ENCODE peak calls at places on chromosome 6, in six cellular contexts. One of them, this sample, is unnamed.

GRCh38 chr6:117951783-117952182 is 44.7 kb downstream of the SLC35F1 start:
- DNase-seq in naive thymus-derived CD4-positive, alpha-beta T cell: no peak
- DNase-seq in MM.1S: no peak
- DNase-seq in psoas muscle: no peak
- DNase-seq in heart left ventricle: no peak
- DNase-seq in lower lobe of right lung: no peak
- DNase-seq in this sample: no peak

GRCh38 chr6:148521586-148521985 is 178.9 kb downstream of the SASH1 start:
- DNase-seq in naive thymus-derived CD4-positive, alpha-beta T cell: no peak
- DNase-seq in MM.1S: no peak
- DNase-seq in lower lobe of right lung: no peak
- DNase-seq in heart left ventricle: no peak
- DNase-seq in psoas muscle: no peak
- DNase-seq in this sample: no peak

GRCh38 chr6:54285595-54285994 is 22.6 kb upstream of the TINAG start:
- DNase-seq in heart left ventricle: no peak
- DNase-seq in naive thymus-derived CD4-positive, alpha-beta T cell: no peak
- DNase-seq in MM.1S: no peak
- DNase-seq in lower lobe of right lung: no peak
- DNase-seq in psoas muscle: no peak
- DNase-seq in this sample: no peak

GRCh38 chr6:42979523-42980177 is 669 bp upstream of the PEX6 start:
- DNase-seq in lower lobe of right lung: no peak
- DNase-seq in MM.1S: peak; percentile 35
- DNase-seq in naive thymus-derived CD4-positive, alpha-beta T cell: peak; percentile 17
- DNase-seq in psoas muscle: no peak
- DNase-seq in heart left ventricle: no peak
- DNase-seq in this sample: no peak

GRCh38 chr6:158488065-158488464 is 71.8 kb upstream of the TMEM181 start:
- DNase-seq in lower lobe of right lung: no peak
- DNase-seq in naive thymus-derived CD4-positive, alpha-beta T cell: no peak
- DNase-seq in MM.1S: no peak
- DNase-seq in psoas muscle: no peak
- DNase-seq in heart left ventricle: no peak
- DNase-seq in this sample: no peak

GRCh38 chr6:51314965-51315364 is 496.3 kb downstream of the TFAP2B start:
- DNase-seq in MM.1S: no peak
- DNase-seq in heart left ventricle: no peak
- DNase-seq in lower lobe of right lung: no peak
- DNase-seq in naive thymus-derived CD4-positive, alpha-beta T cell: no peak
- DNase-seq in psoas muscle: no peak
- DNase-seq in this sample: no peak

GRCh38 chr6:141321486-141322347 is 811.0 kb upstream of the GJE1 start:
- DNase-seq in MM.1S: no peak
- DNase-seq in heart left ventricle: no peak
- DNase-seq in lower lobe of right lung: no peak
- DNase-seq in psoas muscle: no peak
- DNase-seq in naive thymus-derived CD4-positive, alpha-beta T cell: no peak
- DNase-seq in this sample: no peak

GRCh38 chr6:170052991-170053821 is 237.7 kb downstream of the DLL1 start:
- DNase-seq in lower lobe of right lung: peak; percentile 44
- DNase-seq in naive thymus-derived CD4-positive, alpha-beta T cell: no peak
- DNase-seq in MM.1S: no peak
- DNase-seq in heart left ventricle: no peak
- DNase-seq in psoas muscle: peak; percentile 49
- DNase-seq in this sample: no peak

GRCh38 chr6:1841131-1841530 is 231.4 kb downstream of the FOXC1 start:
- DNase-seq in MM.1S: no peak
- DNase-seq in lower lobe of right lung: no peak
- DNase-seq in heart left ventricle: no peak
- DNase-seq in naive thymus-derived CD4-positive, alpha-beta T cell: no peak
- DNase-seq in psoas muscle: no peak
- DNase-seq in this sample: no peak

GRCh38 chr6:143441010-143441409 is 9.5 kb downstream of the ADAT2 start:
- DNase-seq in lower lobe of right lung: no peak
- DNase-seq in psoas muscle: no peak
- DNase-seq in MM.1S: no peak
- DNase-seq in naive thymus-derived CD4-positive, alpha-beta T cell: no peak
- DNase-seq in heart left ventricle: no peak
- DNase-seq in this sample: no peak

GRCh38 chr6:164296411-164296810 is 881.9 kb downstream of the QKI start:
- DNase-seq in heart left ventricle: no peak
- DNase-seq in naive thymus-derived CD4-positive, alpha-beta T cell: no peak
- DNase-seq in MM.1S: no peak
- DNase-seq in lower lobe of right lung: no peak
- DNase-seq in psoas muscle: no peak
- DNase-seq in this sample: no peak

GRCh38 chr6:143441680-143442359 is 8.7 kb downstream of the ADAT2 start:
- DNase-seq in psoas muscle: no peak
- DNase-seq in naive thymus-derived CD4-positive, alpha-beta T cell: no peak
- DNase-seq in lower lobe of right lung: no peak
- DNase-seq in heart left ventricle: no peak
- DNase-seq in MM.1S: no peak
- DNase-seq in this sample: no peak

GRCh38 chr6:22766979-22767378 is 197.6 kb downstream of the HDGFL1 start:
- DNase-seq in heart left ventricle: no peak
- DNase-seq in MM.1S: no peak
- DNase-seq in naive thymus-derived CD4-positive, alpha-beta T cell: no peak
- DNase-seq in lower lobe of right lung: no peak
- DNase-seq in psoas muscle: no peak
- DNase-seq in this sample: no peak

GRCh38 chr6:157066781-157067491 is 256.4 kb downstream of the TMEM242 start:
- DNase-seq in heart left ventricle: no peak
- DNase-seq in MM.1S: no peak
- DNase-seq in lower lobe of right lung: no peak
- DNase-seq in psoas muscle: no peak
- DNase-seq in naive thymus-derived CD4-positive, alpha-beta T cell: no peak
- DNase-seq in this sample: no peak

GRCh38 chr6:131954775-131955107 is 3.6 kb upstream of the CCN2 start:
- DNase-seq in heart left ventricle: peak; percentile 34
- DNase-seq in lower lobe of right lung: peak; percentile 63
- DNase-seq in naive thymus-derived CD4-positive, alpha-beta T cell: no peak
- DNase-seq in MM.1S: no peak
- DNase-seq in psoas muscle: no peak
- DNase-seq in this sample: no peak

GRCh38 chr6:35370799-35371493 is 28.6 kb downstream of the PPARD start:
- DNase-seq in naive thymus-derived CD4-positive, alpha-beta T cell: no peak
- DNase-seq in MM.1S: no peak
- DNase-seq in lower lobe of right lung: peak; percentile 55
- DNase-seq in psoas muscle: no peak
- DNase-seq in heart left ventricle: peak; percentile 41
- DNase-seq in this sample: no peak

GRCh38 chr6:45569210-45569945 is 191.6 kb upstream of the SUPT3H start:
- DNase-seq in heart left ventricle: peak; percentile 46
- DNase-seq in psoas muscle: no peak
- DNase-seq in naive thymus-derived CD4-positive, alpha-beta T cell: no peak
- DNase-seq in lower lobe of right lung: peak; percentile 79
- DNase-seq in MM.1S: no peak
- DNase-seq in this sample: no peak

GRCh38 chr6:82588020-82588419 is 224.4 kb downstream of the TPBG start:
- DNase-seq in MM.1S: no peak
- DNase-seq in heart left ventricle: no peak
- DNase-seq in psoas muscle: no peak
- DNase-seq in lower lobe of right lung: no peak
- DNase-seq in naive thymus-derived CD4-positive, alpha-beta T cell: no peak
- DNase-seq in this sample: no peak

GRCh38 chr6:39927159-39927558 is 7.1 kb downstream of the MOCS1 start:
- DNase-seq in psoas muscle: no peak
- DNase-seq in naive thymus-derived CD4-positive, alpha-beta T cell: no peak
- DNase-seq in MM.1S: no peak
- DNase-seq in heart left ventricle: no peak
- DNase-seq in lower lobe of right lung: no peak
- DNase-seq in this sample: no peak

GRCh38 chr6:16413399-16413798 is 175.0 kb downstream of the GMPR start:
- DNase-seq in naive thymus-derived CD4-positive, alpha-beta T cell: no peak
- DNase-seq in psoas muscle: no peak
- DNase-seq in lower lobe of right lung: no peak
- DNase-seq in heart left ventricle: no peak
- DNase-seq in MM.1S: peak; percentile 29
- DNase-seq in this sample: no peak

GRCh38 chr6:139161169-139161568 is 26.3 kb downstream of the HECA start:
- DNase-seq in lower lobe of right lung: no peak
- DNase-seq in naive thymus-derived CD4-positive, alpha-beta T cell: peak; percentile 89
- DNase-seq in MM.1S: no peak
- DNase-seq in heart left ventricle: no peak
- DNase-seq in psoas muscle: no peak
- DNase-seq in this sample: peak; percentile 76

GRCh38 chr6:156691018-156691417 is 86.2 kb upstream of the ARID1B start:
- DNase-seq in lower lobe of right lung: no peak
- DNase-seq in heart left ventricle: no peak
- DNase-seq in naive thymus-derived CD4-positive, alpha-beta T cell: no peak
- DNase-seq in MM.1S: no peak
- DNase-seq in psoas muscle: no peak
- DNase-seq in this sample: no peak

GRCh38 chr6:41371461-41371991 is 36.1 kb downstream of the NCR2 start:
- DNase-seq in lower lobe of right lung: no peak
- DNase-seq in heart left ventricle: peak; percentile 70
- DNase-seq in psoas muscle: peak; percentile 51
- DNase-seq in naive thymus-derived CD4-positive, alpha-beta T cell: no peak
- DNase-seq in MM.1S: no peak
- DNase-seq in this sample: no peak
- H3K4me1 ChIP-seq in lower lobe of right lung: peaks cover 38% of the 10 kb centered on the region
- H3K4me1 ChIP-seq in heart left ventricle: peaks cover 15% of the 10 kb centered on the region
- H3K4me1 ChIP-seq in psoas muscle: peaks cover 16% of the 10 kb centered on the region
- H3K4me1 ChIP-seq in naive thymus-derived CD4-positive, alpha-beta T cell: peaks cover 29% of the 10 kb centered on the region
- H3K4me1 ChIP-seq in MM.1S: no peaks in the 10 kb centered on the region
- H3K4me1 ChIP-seq in this sample: peaks cover 36% of the 10 kb centered on the region

DNA sequence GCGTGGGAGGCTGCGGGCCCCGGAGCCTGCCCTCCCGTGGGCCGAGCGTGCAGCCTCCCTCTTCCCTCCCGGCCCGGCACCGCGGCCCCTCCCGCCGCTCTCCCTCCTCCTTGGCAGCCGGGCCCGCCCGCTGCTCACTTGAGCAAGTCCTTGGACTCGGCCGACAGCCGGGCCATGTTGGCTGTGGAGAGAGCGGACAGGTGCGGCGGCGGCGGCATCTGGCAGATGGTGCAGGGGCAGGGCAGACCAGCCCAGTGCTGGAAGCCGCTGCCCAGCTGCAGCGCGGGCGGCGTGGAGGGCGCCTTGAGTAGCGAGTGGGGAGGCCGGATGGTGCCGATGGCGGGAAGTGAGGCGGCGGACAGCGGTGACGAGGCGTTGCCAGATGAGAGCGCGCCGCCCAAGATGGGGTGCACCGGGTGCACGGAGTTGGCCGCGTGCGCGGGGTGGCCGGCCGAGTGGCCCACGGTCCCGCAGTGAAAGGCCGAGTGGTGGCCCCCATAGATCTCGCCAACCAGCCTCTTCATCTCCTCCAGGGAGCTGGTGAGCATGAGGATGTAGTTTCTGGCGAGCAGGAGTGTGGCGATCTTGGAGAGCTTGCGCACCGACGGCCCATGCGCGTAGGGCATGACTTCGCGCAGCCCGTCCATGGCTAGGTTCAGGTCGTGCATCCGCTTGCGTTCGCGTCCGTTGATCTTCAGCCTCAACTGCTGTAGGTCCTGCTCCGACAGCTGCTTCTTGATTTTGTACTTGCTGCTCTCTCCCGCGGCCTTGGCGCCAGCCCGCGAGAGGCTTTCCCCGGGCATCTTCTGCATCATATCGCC is 766 bp downstream of the OLIG3 start:
- DNase-seq in naive thymus-derived CD4-positive, alpha-beta T cell: no peak
- DNase-seq in MM.1S: no peak
- DNase-seq in lower lobe of right lung: peak; percentile 55
- DNase-seq in psoas muscle: peak; percentile 65
- DNase-seq in heart left ventricle: no peak
- DNase-seq in this sample: no peak
- H3K4me3 ChIP-seq in naive thymus-derived CD4-positive, alpha-beta T cell: peak overlapping the region; percentile 3
- H3K4me3 ChIP-seq in MM.1S: no peak overlapping the region
- H3K4me3 ChIP-seq in lower lobe of right lung: peak overlapping the region; percentile 23
- H3K4me3 ChIP-seq in psoas muscle: peak overlapping the region; percentile 46
- H3K4me3 ChIP-seq in heart left ventricle: no peak overlapping the region
- H3K4me3 ChIP-seq in this sample: no peak overlapping the region

DNA sequence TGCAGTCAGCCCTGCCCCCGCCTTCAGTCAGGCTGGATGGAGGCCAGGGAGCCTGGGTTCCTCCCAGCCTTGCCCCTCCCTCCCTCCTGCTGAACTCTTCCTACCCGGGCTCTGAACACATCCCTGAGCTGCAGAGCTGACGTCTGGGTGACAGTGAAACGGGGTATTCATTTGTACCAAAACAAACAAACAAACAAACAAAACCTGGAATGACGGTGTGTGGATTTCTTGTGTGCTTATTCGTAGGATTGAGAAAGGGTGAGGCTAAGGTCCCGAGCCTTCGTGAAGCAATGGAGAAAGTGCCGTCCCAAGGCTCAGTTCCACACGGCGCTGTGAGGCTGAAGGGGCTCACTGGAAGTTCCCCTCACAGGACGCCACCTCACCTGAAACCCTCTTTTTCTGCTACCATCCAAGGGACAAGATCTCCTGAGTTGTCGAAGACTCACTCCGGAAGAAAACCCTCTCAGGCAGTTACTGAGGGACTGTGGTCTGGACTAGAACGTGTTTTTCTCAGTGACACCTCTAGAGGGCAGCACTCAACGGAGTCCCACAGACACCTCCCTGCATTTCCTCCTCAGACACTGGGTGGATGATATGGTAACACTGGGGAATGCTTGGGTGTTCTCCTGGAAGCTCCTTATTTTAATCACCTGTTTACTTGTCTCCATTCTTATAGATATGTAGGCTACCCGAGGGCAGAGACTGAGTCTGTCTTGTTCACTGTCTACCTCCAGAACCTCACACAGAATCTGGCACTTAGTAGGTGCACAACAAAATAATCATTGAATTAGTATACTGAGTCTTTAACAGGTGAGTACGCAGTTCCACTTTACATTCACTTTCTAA is 27.3 kb downstream of the GSTA3 start:
- DNase-seq in MM.1S: peak; percentile 58
- DNase-seq in psoas muscle: peak; percentile 57
- DNase-seq in lower lobe of right lung: peak; percentile 51
- DNase-seq in heart left ventricle: peak; percentile 47
- DNase-seq in naive thymus-derived CD4-positive, alpha-beta T cell: peak; percentile 69
- DNase-seq in this sample: peak; percentile 37
- H3K9me3 ChIP-seq in MM.1S: no peaks in the 10 kb centered on the region
- H3K9me3 ChIP-seq in psoas muscle: no peaks in the 10 kb centered on the region
- H3K9me3 ChIP-seq in lower lobe of right lung: no peaks in the 10 kb centered on the region
- H3K9me3 ChIP-seq in heart left ventricle: no peaks in the 10 kb centered on the region
- H3K9me3 ChIP-seq in naive thymus-derived CD4-positive, alpha-beta T cell: no peaks in the 10 kb centered on the region
- H3K9me3 ChIP-seq in this sample: no peaks in the 10 kb centered on the region

GRCh38 chr6:32194825-32195651 is 2.6 kb upstream of the GPSM3 start:
- DNase-seq in lower lobe of right lung: no peak
- DNase-seq in psoas muscle: no peak
- DNase-seq in naive thymus-derived CD4-positive, alpha-beta T cell: no peak
- DNase-seq in heart left ventricle: no peak
- DNase-seq in MM.1S: peak; percentile 47
- DNase-seq in this sample: no peak

GRCh38 chr6:32196682-32197616 is 4.5 kb upstream of the GPSM3 start:
- DNase-seq in lower lobe of right lung: no peak
- DNase-seq in naive thymus-derived CD4-positive, alpha-beta T cell: peak; percentile 17
- DNase-seq in heart left ventricle: peak; percentile 61
- DNase-seq in MM.1S: peak; percentile 29
- DNase-seq in psoas muscle: peak; percentile 75
- DNase-seq in this sample: no peak

GRCh38 chr6:32195902-32196681 is 3.6 kb upstream of the GPSM3 start:
- DNase-seq in heart left ventricle: peak; percentile 96
- DNase-seq in psoas muscle: peak; percentile 94
- DNase-seq in naive thymus-derived CD4-positive, alpha-beta T cell: no peak
- DNase-seq in lower lobe of right lung: peak; percentile 93
- DNase-seq in MM.1S: peak; percentile 56
- DNase-seq in this sample: peak; percentile 39

GRCh38 chr6:32194388-32194787 is 1.9 kb upstream of the GPSM3 start:
- DNase-seq in MM.1S: no peak
- DNase-seq in lower lobe of right lung: no peak
- DNase-seq in heart left ventricle: no peak
- DNase-seq in psoas muscle: no peak
- DNase-seq in naive thymus-derived CD4-positive, alpha-beta T cell: no peak
- DNase-seq in this sample: no peak

GRCh38 chr6:32195652-32195901 is 3.1 kb upstream of the GPSM3 start:
- DNase-seq in lower lobe of right lung: peak; percentile 100
- DNase-seq in heart left ventricle: peak; percentile 100
- DNase-seq in MM.1S: peak; percentile 100
- DNase-seq in naive thymus-derived CD4-positive, alpha-beta T cell: peak; percentile 96
- DNase-seq in psoas muscle: peak; percentile 100
- DNase-seq in this sample: peak; percentile 100
- H3K4me1 ChIP-seq in lower lobe of right lung: peaks cover 53% of the 10 kb centered on the region
- H3K4me1 ChIP-seq in heart left ventricle: peaks cover 9% of the 10 kb centered on the region
- H3K4me1 ChIP-seq in MM.1S: peaks cover 31% of the 10 kb centered on the region
- H3K4me1 ChIP-seq in naive thymus-derived CD4-positive, alpha-beta T cell: peaks cover 20% of the 10 kb centered on the region
- H3K4me1 ChIP-seq in psoas muscle: peaks cover 24% of the 10 kb centered on the region
- H3K4me1 ChIP-seq in this sample: peaks cover 30% of the 10 kb centered on the region